ENCODE peak calls at places on chromosomes 12 and 14, in four cellular contexts. L, B, P and T are unnamed samples.

GRCh38 chr14:75018684-75019083 is 16.0 kb downstream of the EIF2B2 start:
- DNase-seq in L (no peak), B (no peak), P (no peak), T (no peak)

GRCh38 chr14:99077076-99077843 is 194.7 kb downstream of the BCL11B start:
- DNase-seq in L (no peak), B (no peak), P (no peak), T (no peak)

GRCh38 chr14:91693342-91693741 is 38.5 kb downstream of the CATSPERB start:
- DNase-seq in L (no peak), B (peak; percentile 6), P (no peak), T (no peak)

GRCh38 chr12:81962126-81962856 is 203.1 kb upstream of the PPFIA2 start:
- DNase-seq in L (no peak), B (no peak), P (no peak), T (no peak)

GRCh38 chr14:64410084-64410774 is 22.1 kb downstream of the MTHFD1 start:
- DNase-seq in L (peak; percentile 44), B (peak; percentile 67), P (no peak), T (no peak)

GRCh38 chr12:116675339-116676107 is 62.3 kb downstream of the SPRING1 start:
- DNase-seq in L (no peak), B (no peak), P (no peak), T (no peak)

GRCh38 chr12:44526655-44527199 is 349.4 kb downstream of the NELL2 start:
- DNase-seq in L (no peak), B (no peak), P (no peak), T (no peak)

GRCh38 chr12:2559931-2560715 is 234.6 kb upstream of the FKBP4 start:
- DNase-seq in L (no peak), B (no peak), P (no peak), T (no peak)

GRCh38 chr14:92121670-92122350 is at the start of the genes CPSF2 and NDUFB1:
- DNase-seq in L (peak; percentile 83), B (peak; percentile 63), P (peak; percentile 45), T (peak; percentile 96)

GRCh38 chr14:40762685-40763084 is 844.0 kb upstream of the LRFN5 start:
- DNase-seq in L (no peak), B (no peak), P (no peak), T (no peak)

GRCh38 chr12:102702447-102703114 is 214.5 kb downstream of the PAH start:
- DNase-seq in L (peak; percentile 61), B (peak; percentile 54), P (no peak), T (peak; percentile 53)

GRCh38 chr14:68651075-68651474 is 141.8 kb downstream of the ZFP36L1 start:
- DNase-seq in L (no peak), B (no peak), P (no peak), T (no peak)

DNA sequence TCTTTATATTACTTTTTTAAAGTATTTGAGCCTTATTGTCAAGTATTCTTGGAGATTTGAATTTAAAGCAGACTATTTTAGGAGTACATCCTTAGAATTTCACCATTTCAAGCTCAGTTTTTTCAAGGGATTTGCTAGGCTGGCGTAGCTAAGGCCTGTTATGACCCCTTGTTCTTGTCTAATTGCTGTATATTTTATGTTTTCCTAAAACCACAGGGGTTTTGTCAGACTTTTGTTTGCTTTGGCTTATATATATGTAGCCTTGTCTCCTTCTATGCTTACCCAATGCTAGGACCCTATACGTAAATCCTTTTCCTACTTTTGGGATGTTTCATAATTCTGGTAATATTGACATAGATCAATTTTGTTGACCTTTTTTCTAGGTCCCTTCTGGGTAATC is 147.0 kb upstream of the SYT10 start:
- DNase-seq in L (no peak), B (no peak), P (no peak), T (no peak)
- TF ChIP-seq ESRRA in L (no peak), B (no peak), P (no peak), T (no peak)

GRCh38 chr12:132464820-132465219 is 25.1 kb upstream of the FBRSL1 start:
- DNase-seq in L (no peak), B (no peak), P (no peak), T (no peak)
- TF ChIP-seq ESRRA in L (no peak), B (no peak), P (no peak), T (no peak)

GRCh38 chr12:49554266-49554665 is 13.7 kb downstream of the MCRS1 start:
- DNase-seq in L (no peak), B (no peak), P (no peak), T (no peak)
- TF ChIP-seq ESRRA in L (no peak), B (no peak), P (no peak), T (no peak)

DNA sequence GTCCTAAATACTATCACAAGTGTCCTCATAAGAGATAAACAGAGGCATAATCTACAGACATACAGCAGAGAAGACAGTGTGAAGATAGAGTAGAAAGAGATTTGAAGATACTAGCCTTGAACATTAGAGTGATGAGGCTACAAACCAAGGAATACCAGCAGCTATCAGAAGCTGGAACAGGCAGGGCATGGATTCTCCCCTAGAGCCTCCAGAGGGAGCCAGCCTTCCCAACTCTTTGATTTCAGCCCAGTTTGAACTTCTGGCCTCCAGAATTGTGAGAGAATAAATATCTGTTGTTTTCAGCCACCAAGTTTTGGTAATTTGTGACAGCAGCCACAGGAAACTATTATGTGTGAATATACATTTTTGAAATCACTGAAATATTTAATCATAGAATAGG is 47.2 kb downstream of the CCDC91 start:
- DNase-seq in L (peak; percentile 25), B (peak; percentile 2), P (no peak), T (no peak)
- TF ChIP-seq ESRRA in L (no peak), B (no peak), P (no peak), T (no peak)

GRCh38 chr12:7433276-7433822 is 10.6 kb downstream of the CD163L1 start:
- DNase-seq in L (no peak), B (peak; percentile 21), P (no peak), T (peak; percentile 42)

GRCh38 chr12:7434670-7435069 is 9.3 kb downstream of the CD163L1 start:
- DNase-seq in L (no peak), B (no peak), P (no peak), T (no peak)

GRCh38 chr12:7431993-7432685 is 11.8 kb downstream of the CD163L1 start:
- DNase-seq in L (no peak), B (no peak), P (no peak), T (no peak)
- TF ChIP-seq ESRRA in L (no peak), B (no peak), P (no peak), T (no peak)

GRCh38 chr14:94217116-94217515 is 43.0 kb downstream of the PPP4R4 start:
- DNase-seq in L (no peak), B (no peak), P (no peak), T (no peak)
- TF ChIP-seq ESRRA in L (no peak), B (no peak), P (no peak), T (no peak)

DNA sequence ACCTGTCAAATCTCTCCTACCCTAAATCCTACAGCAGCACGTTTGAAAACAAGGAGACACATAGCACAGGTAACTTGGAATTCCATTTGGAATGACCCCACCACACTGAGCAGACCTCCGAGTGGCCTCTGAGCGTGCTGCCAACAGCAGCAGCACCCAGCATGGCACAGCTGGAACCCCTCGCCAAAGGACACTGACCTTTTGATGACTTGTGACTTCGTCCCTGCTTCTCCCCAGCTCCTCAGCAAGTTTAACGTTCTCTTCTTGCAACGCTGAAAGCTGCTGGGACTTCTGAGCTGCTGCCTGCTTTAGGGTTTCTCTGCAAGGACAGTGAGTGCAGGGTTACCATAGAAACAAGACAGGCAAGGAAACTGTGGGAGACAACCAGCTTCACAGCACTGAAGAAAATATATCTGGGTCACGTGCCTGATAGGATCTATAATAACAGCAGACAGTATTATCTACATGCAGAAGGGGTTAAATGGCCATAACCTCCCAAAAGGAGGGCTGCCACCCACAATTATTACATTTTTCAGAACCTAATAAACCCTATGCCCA is 43.3 kb upstream of the VPS33A start:
- DNase-seq in L (no peak), B (no peak), P (no peak), T (no peak)
- TF ChIP-seq ESRRA in L (no peak), B (no peak), P (no peak), T (no peak)

GRCh38 chr12:18955594-18955993 is 173.9 kb upstream of the PLEKHA5 start:
- DNase-seq in L (no peak), B (no peak), P (no peak), T (no peak)

GRCh38 chr12:18946106-18946505 is 183.4 kb upstream of the PLEKHA5 start:
- DNase-seq in L (no peak), B (no peak), P (no peak), T (no peak)

GRCh38 chr12:18951219-18951618 is 178.3 kb upstream of the PLEKHA5 start:
- DNase-seq in L (no peak), B (no peak), P (no peak), T (no peak)
- TF ChIP-seq ESRRA in L (no peak), B (no peak), P (no peak), T (no peak)